ENCODE peak calls at places on chromosomes 6 and 20, in nine cellular contexts. I is SK-N-SH, C is cardiac fibroblast, T is mesothelial cell of epicardium, X is fibroblast of lung, S is B cell, H is A673, D is lung, V is sigmoid colon. E is an unnamed sample.

GRCh38 chr6:32973934-32974333 is 5.5 kb downstream of the BRD2 start:
- DNase-seq in X (peak; percentile 72), C (peak; percentile 69), T (no peak), D (no peak), H (peak; percentile 71), I (peak; percentile 54), V (no peak), S (no peak), E (no peak)

GRCh38 chr20:58453391-58453790 is 61.8 kb downstream of the APCDD1L start:
- DNase-seq in I (no peak), C (no peak), X (no peak), V (no peak), T (no peak), S (no peak), D (no peak), H (no peak), E (no peak)

GRCh38 chr20:38049800-38050199 is 16.3 kb downstream of the RPRD1B start:
- DNase-seq in H (no peak), V (no peak), T (no peak), D (no peak), S (no peak), X (peak; percentile 48), I (no peak), C (peak; percentile 84), E (no peak)

GRCh38 chr20:46694484-46694883 is 5.2 kb upstream of the TP53RK start:
- DNase-seq in H (peak; percentile 52), D (no peak), X (peak; percentile 57), T (no peak), C (peak; percentile 72), V (peak; percentile 7), I (no peak), S (no peak), E (no peak)

GRCh38 chr6:38353310-38354032 is 286.3 kb downstream of the BTBD9 start:
- DNase-seq in S (no peak), C (no peak), H (no peak), X (no peak), T (no peak), I (no peak), V (no peak), D (no peak), E (no peak)

GRCh38 chr6:71349976-71350615 is 61.5 kb downstream of the OGFRL1 start:
- DNase-seq in D (no peak), H (no peak), S (no peak), C (peak; percentile 84), T (no peak), V (peak; percentile 82), I (no peak), X (peak; percentile 88), E (no peak)

GRCh38 chr6:79864421-79864820 is 82.9 kb downstream of the ELOVL4 start:
- DNase-seq in D (no peak), C (no peak), I (no peak), S (no peak), T (no peak), X (no peak), V (no peak), H (no peak), E (no peak)

GRCh38 chr20:46850896-46851295 is 43.7 kb upstream of the EYA2 start:
- DNase-seq in X (no peak), D (no peak), C (no peak), S (no peak), T (no peak), H (no peak), V (no peak), I (no peak), E (no peak)

GRCh38 chr20:47038581-47039560 is 144.2 kb downstream of the EYA2 start:
- DNase-seq in S (no peak), X (peak; percentile 41), V (no peak), C (no peak), H (no peak), I (no peak), D (no peak), T (no peak), E (no peak)

GRCh38 chr20:38304845-38305447 is 990 bp downstream of the BPI start:
- DNase-seq in H (peak; percentile 27), C (peak; percentile 47), T (no peak), D (peak; percentile 44), S (no peak), V (no peak), I (peak; percentile 33), X (peak; percentile 37), E (no peak)

GRCh38 chr20:50969912-50970311 is 11.3 kb downstream of the MOCS3 start:
- DNase-seq in I (no peak), D (no peak), H (no peak), S (no peak), C (no peak), V (no peak), X (no peak), T (no peak), E (no peak)

GRCh38 chr6:141103246-141103645 is 1029.5 kb upstream of the GJE1 start:
- DNase-seq in H (peak; percentile 32), S (no peak), T (no peak), X (peak; percentile 6), D (no peak), I (no peak), V (no peak), C (peak; percentile 56), E (no peak)

GRCh38 chr20:36106606-36107005 is 47.9 kb upstream of the EPB41L1 start:
- DNase-seq in H (no peak), T (no peak), I (no peak), S (no peak), C (no peak), V (no peak), X (no peak), D (no peak), E (no peak)

GRCh38 chr20:19603390-19603753 is 154.7 kb upstream of the RIN2 start:
- DNase-seq in C (no peak), T (no peak), V (no peak), X (no peak), I (no peak), S (no peak), D (no peak), H (no peak), E (no peak)

GRCh38 chr6:46745973-46746372 is 760 bp upstream of the ANKRD66 start:
- DNase-seq in X (no peak), D (no peak), C (no peak), I (no peak), S (no peak), H (no peak), V (no peak), T (no peak), E (no peak)

GRCh38 chr6:79421001-79421411 is 116.2 kb downstream of the LCA5 start:
- DNase-seq in C (peak; percentile 79), H (no peak), T (no peak), S (no peak), I (no peak), D (no peak), V (no peak), X (peak; percentile 75), E (no peak)

GRCh38 chr6:157503018-157503747 is 122.2 kb downstream of the ZDHHC14 start:
- DNase-seq in T (no peak), X (no peak), H (no peak), S (no peak), V (no peak), C (no peak), I (no peak), D (no peak), E (no peak)

GRCh38 chr6:164085552-164086325 is 671.2 kb downstream of the QKI start:
- DNase-seq in H (no peak), T (no peak), S (no peak), D (no peak), I (no peak), X (peak; percentile 12), C (peak; percentile 88), V (peak; percentile 84), E (no peak)
- TF ChIP-seq CTCF in H (no peak), T (no peak), S (no peak), D (no peak), I (no peak), X (no peak), C (no peak), V (no peak), E (no peak)

DNA sequence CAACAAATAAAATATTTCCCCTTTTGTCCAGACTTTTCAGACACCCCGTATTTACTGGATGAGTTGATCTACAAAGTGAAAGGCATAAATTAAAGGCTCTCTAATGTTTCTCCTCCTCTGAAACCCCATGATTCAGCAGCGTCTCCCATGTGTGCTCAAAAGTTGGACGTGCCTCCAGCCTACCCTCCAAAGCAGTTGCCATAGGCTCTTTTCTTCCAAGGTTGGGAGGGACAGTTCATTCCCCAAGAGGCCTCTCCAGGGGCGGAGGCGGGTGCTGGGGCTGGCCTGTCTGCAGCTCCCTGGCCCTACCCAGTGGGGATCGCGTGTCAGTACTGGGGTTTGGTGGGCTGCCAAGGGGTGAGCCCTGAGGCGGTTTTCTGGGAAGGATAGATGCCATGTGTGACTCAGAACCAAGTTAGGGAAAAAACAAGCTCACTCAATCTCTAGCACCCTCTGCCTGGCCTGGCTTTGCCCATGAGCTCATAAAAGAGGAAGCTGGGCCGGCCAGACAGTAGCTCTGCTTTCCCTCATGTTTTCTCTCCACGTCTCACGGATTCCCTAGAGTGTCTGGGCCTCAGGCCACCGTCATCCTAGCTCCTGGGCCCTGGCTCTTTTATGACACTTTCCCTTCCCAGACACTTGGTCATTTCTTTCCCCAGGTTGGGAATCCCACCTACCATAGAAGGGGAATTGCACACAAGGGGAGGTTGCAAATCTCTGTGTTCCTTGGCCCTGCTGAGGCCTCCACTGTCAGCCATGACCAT is 8.0 kb upstream of the IER3 start:
- DNase-seq in I (peak; percentile 64), H (peak; percentile 84), D (peak; percentile 94), X (peak; percentile 100), S (no peak), T (peak; percentile 82), V (peak; percentile 98), C (peak; percentile 100), E (no peak)
- TF ChIP-seq CTCF in I (peak; percentile 37), H (no peak), D (no peak), X (peak; percentile 10), S (no peak), T (no peak), V (no peak), C (no peak), E (no peak)

DNA sequence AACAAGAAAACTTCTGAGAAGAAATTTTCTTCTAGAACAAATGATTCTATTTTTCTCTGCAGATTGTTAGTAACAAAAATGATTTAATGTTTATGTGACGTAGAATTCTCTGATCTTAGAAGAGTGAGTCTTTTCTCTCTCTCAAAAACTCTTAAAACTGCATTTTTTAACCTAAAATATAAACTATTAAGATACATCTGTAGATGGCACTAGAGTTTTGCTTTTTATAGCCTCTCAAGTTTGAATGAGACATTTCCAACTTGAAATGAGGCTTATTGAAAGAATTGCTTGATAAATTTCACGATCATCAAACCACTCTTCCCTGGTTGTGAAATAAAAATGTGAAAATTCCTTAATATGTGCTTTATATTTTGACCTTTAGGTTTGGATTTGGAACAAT is 53.8 kb downstream of the PHF3 start:
- DNase-seq in C (peak; percentile 22), D (no peak), T (no peak), V (no peak), I (no peak), H (peak; percentile 5), S (no peak), X (no peak), E (no peak)
- TF ChIP-seq CTCF in C (no peak), D (no peak), T (no peak), V (no peak), I (peak; percentile 37), H (peak; percentile 18), S (no peak), X (peak; percentile 11), E (no peak)

DNA sequence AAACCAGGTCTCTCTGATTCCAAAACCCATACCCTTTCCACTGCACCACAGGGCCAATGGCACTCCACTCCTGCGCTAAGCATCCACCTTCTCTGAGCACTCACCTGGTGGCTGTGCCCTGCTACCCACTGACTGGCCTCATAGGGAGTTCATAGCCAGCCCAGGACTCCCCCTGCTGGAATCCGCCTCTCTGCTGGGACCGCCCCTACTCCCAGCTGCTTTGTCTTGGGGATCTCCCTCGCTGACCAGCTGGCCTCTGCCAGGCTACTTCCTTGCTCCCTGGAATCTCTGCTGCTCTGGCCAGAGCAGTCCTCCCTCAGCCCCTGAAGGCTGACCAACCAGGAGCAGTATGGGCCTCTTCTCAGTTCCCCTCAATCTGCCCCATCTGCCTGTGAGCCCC is 129.7 kb downstream of the FAXC start:
- DNase-seq in T (no peak), S (no peak), X (no peak), D (no peak), V (no peak), I (peak; percentile 57), C (no peak), H (peak; percentile 5), E (no peak)
- TF ChIP-seq CTCF in T (no peak), S (no peak), X (no peak), D (no peak), V (no peak), I (no peak), C (no peak), H (peak; percentile 32), E (no peak)

E was measured in natural killer cell.